ENCODE peak calls at places on chromosomes 11 and 22, in ten cellular contexts. One of them, this sample, is unnamed.

GRCh38 chr11:130179396-130180306 is 20.1 kb downstream of the ST14 start:
- DNase-seq in GM06990: no peak
- DNase-seq in NCI-H1092: peak
- DNase-seq in hippocampal formation: no peak
- DNase-seq in ELR: no peak
- DNase-seq in stimulated activated CD4-positive, alpha-beta T cell treated with anti-CD3 and anti-CD28 coated beads, Interleukin-15, amount 100 ng/mL, for 24 hours: no peak
- DNase-seq in LoVo: peak
- DNase-seq in anterior cingulate cortex: no peak
- DNase-seq in colonic mucosa: peak
- DNase-seq in GDM1: no peak
- DNase-seq in this sample: no peak

GRCh38 chr11:76744186-76745058 is 38.7 kb upstream of the TSKU start:
- DNase-seq in GM06990: no peak
- DNase-seq in NCI-H1092: no peak
- DNase-seq in hippocampal formation: no peak
- DNase-seq in ELR: peak
- DNase-seq in stimulated activated CD4-positive, alpha-beta T cell treated with anti-CD3 and anti-CD28 coated beads, Interleukin-15, amount 100 ng/mL, for 24 hours: no peak
- DNase-seq in LoVo: no peak
- DNase-seq in anterior cingulate cortex: no peak
- DNase-seq in colonic mucosa: peak
- DNase-seq in GDM1: no peak
- DNase-seq in this sample: no peak

GRCh38 chr22:47177334-47177815 is 414.9 kb downstream of the TBC1D22A start:
- DNase-seq in GM06990: peak
- DNase-seq in NCI-H1092: no peak
- DNase-seq in hippocampal formation: no peak
- DNase-seq in ELR: no peak
- DNase-seq in stimulated activated CD4-positive, alpha-beta T cell treated with anti-CD3 and anti-CD28 coated beads, Interleukin-15, amount 100 ng/mL, for 24 hours: no peak
- DNase-seq in LoVo: no peak
- DNase-seq in anterior cingulate cortex: no peak
- DNase-seq in colonic mucosa: no peak
- DNase-seq in GDM1: no peak
- DNase-seq in this sample: no peak

GRCh38 chr11:14075118-14075601 is 112.6 kb downstream of the SPON1 start:
- DNase-seq in GM06990: no peak
- DNase-seq in NCI-H1092: no peak
- DNase-seq in hippocampal formation: no peak
- DNase-seq in ELR: peak
- DNase-seq in stimulated activated CD4-positive, alpha-beta T cell treated with anti-CD3 and anti-CD28 coated beads, Interleukin-15, amount 100 ng/mL, for 24 hours: peak
- DNase-seq in LoVo: no peak
- DNase-seq in anterior cingulate cortex: no peak
- DNase-seq in colonic mucosa: no peak
- DNase-seq in GDM1: no peak
- DNase-seq in this sample: no peak

GRCh38 chr11:80155412-80156017 is 714.7 kb upstream of the TENM4 start:
- DNase-seq in GM06990: no peak
- DNase-seq in NCI-H1092: no peak
- DNase-seq in hippocampal formation: no peak
- DNase-seq in ELR: peak
- DNase-seq in stimulated activated CD4-positive, alpha-beta T cell treated with anti-CD3 and anti-CD28 coated beads, Interleukin-15, amount 100 ng/mL, for 24 hours: no peak
- DNase-seq in LoVo: peak
- DNase-seq in anterior cingulate cortex: no peak
- DNase-seq in colonic mucosa: no peak
- DNase-seq in GDM1: no peak
- DNase-seq in this sample: peak

GRCh38 chr11:75328426-75329277 is 22.8 kb downstream of the ARRB1 start:
- DNase-seq in GM06990: no peak
- DNase-seq in NCI-H1092: peak
- DNase-seq in hippocampal formation: peak
- DNase-seq in ELR: peak
- DNase-seq in stimulated activated CD4-positive, alpha-beta T cell treated with anti-CD3 and anti-CD28 coated beads, Interleukin-15, amount 100 ng/mL, for 24 hours: peak
- DNase-seq in LoVo: peak
- DNase-seq in anterior cingulate cortex: peak
- DNase-seq in colonic mucosa: peak
- DNase-seq in GDM1: peak
- DNase-seq in this sample: peak

GRCh38 chr22:42296883-42297282 is 26.4 kb upstream of the TCF20 start:
- DNase-seq in GM06990: no peak
- DNase-seq in NCI-H1092: no peak
- DNase-seq in hippocampal formation: no peak
- DNase-seq in ELR: no peak
- DNase-seq in stimulated activated CD4-positive, alpha-beta T cell treated with anti-CD3 and anti-CD28 coated beads, Interleukin-15, amount 100 ng/mL, for 24 hours: no peak
- DNase-seq in LoVo: no peak
- DNase-seq in anterior cingulate cortex: no peak
- DNase-seq in colonic mucosa: no peak
- DNase-seq in GDM1: no peak
- DNase-seq in this sample: no peak

GRCh38 chr11:7892751-7893356 is 38.2 kb downstream of the OR10A6 start:
- DNase-seq in GM06990: no peak
- DNase-seq in NCI-H1092: no peak
- DNase-seq in hippocampal formation: no peak
- DNase-seq in ELR: peak
- DNase-seq in stimulated activated CD4-positive, alpha-beta T cell treated with anti-CD3 and anti-CD28 coated beads, Interleukin-15, amount 100 ng/mL, for 24 hours: no peak
- DNase-seq in LoVo: peak
- DNase-seq in anterior cingulate cortex: no peak
- DNase-seq in colonic mucosa: no peak
- DNase-seq in GDM1: peak
- DNase-seq in this sample: peak

GRCh38 chr11:46391186-46391577 is 394 bp downstream of the CHRM4 start:
- DNase-seq in GM06990: no peak
- DNase-seq in NCI-H1092: no peak
- DNase-seq in hippocampal formation: no peak
- DNase-seq in ELR: no peak
- DNase-seq in stimulated activated CD4-positive, alpha-beta T cell treated with anti-CD3 and anti-CD28 coated beads, Interleukin-15, amount 100 ng/mL, for 24 hours: no peak
- DNase-seq in LoVo: no peak
- DNase-seq in anterior cingulate cortex: no peak
- DNase-seq in colonic mucosa: no peak
- DNase-seq in GDM1: no peak
- DNase-seq in this sample: no peak

GRCh38 chr11:108947654-108948570 is 283.0 kb downstream of the DDX10 start:
- DNase-seq in GM06990: no peak
- DNase-seq in NCI-H1092: no peak
- DNase-seq in hippocampal formation: no peak
- DNase-seq in ELR: peak
- DNase-seq in stimulated activated CD4-positive, alpha-beta T cell treated with anti-CD3 and anti-CD28 coated beads, Interleukin-15, amount 100 ng/mL, for 24 hours: no peak
- DNase-seq in LoVo: no peak
- DNase-seq in anterior cingulate cortex: no peak
- DNase-seq in colonic mucosa: no peak
- DNase-seq in GDM1: no peak
- DNase-seq in this sample: peak

GRCh38 chr22:28034760-28035401 is 115.8 kb upstream of the PITPNB start:
- DNase-seq in GM06990: no peak
- DNase-seq in NCI-H1092: peak
- DNase-seq in hippocampal formation: no peak
- DNase-seq in ELR: peak
- DNase-seq in stimulated activated CD4-positive, alpha-beta T cell treated with anti-CD3 and anti-CD28 coated beads, Interleukin-15, amount 100 ng/mL, for 24 hours: peak
- DNase-seq in LoVo: no peak
- DNase-seq in anterior cingulate cortex: peak
- DNase-seq in colonic mucosa: peak
- DNase-seq in GDM1: no peak
- DNase-seq in this sample: peak

GRCh38 chr11:10858505-10859360 is 880 bp upstream of the ZBED5 start:
- DNase-seq in GM06990: peak
- DNase-seq in NCI-H1092: peak
- DNase-seq in hippocampal formation: peak
- DNase-seq in ELR: no peak
- DNase-seq in stimulated activated CD4-positive, alpha-beta T cell treated with anti-CD3 and anti-CD28 coated beads, Interleukin-15, amount 100 ng/mL, for 24 hours: peak
- DNase-seq in LoVo: peak
- DNase-seq in anterior cingulate cortex: peak
- DNase-seq in colonic mucosa: peak
- DNase-seq in GDM1: peak
- DNase-seq in this sample: no peak

GRCh38 chr11:93234602-93235207 is 36.9 kb upstream of the SLC36A4 start:
- DNase-seq in GM06990: peak
- DNase-seq in NCI-H1092: peak
- DNase-seq in hippocampal formation: peak
- DNase-seq in ELR: peak
- DNase-seq in stimulated activated CD4-positive, alpha-beta T cell treated with anti-CD3 and anti-CD28 coated beads, Interleukin-15, amount 100 ng/mL, for 24 hours: peak
- DNase-seq in LoVo: peak
- DNase-seq in anterior cingulate cortex: peak
- DNase-seq in colonic mucosa: peak
- DNase-seq in GDM1: peak
- DNase-seq in this sample: peak